ENCODE peak calls at places on chromosome X, in four cellular contexts. N, W, F and A are unnamed samples.

GRCh38 chrX:13888284-13888683 is 71.4 kb upstream of the GPM6B start:
- DNase-seq in N (no peak), W (no peak), F (no peak), A (no peak)

GRCh38 chrX:34880656-34881055 is 61.9 kb upstream of the FAM47B start:
- DNase-seq in N (peak), W (no peak), F (peak), A (peak)

GRCh38 chrX:48945517-48946348 is 11.7 kb downstream of the OTUD5 start:
- DNase-seq in N (peak), W (no peak), F (peak), A (peak)

GRCh38 chrX:120512627-120513026 is 43.5 kb upstream of the LAMP2 start:
- DNase-seq in N (no peak), W (no peak), F (no peak), A (no peak)

GRCh38 chrX:83916525-83916924 is 55.6 kb downstream of the CYLC1 start:
- DNase-seq in N (peak), W (no peak), F (peak), A (peak)

GRCh38 chrX:145820825-145821224 is 3.2 kb downstream of the SLITRK2 start:
- DNase-seq in N (no peak), W (no peak), F (no peak), A (no peak)

GRCh38 chrX:25527596-25527995 is 511.8 kb upstream of the ARX start:
- DNase-seq in N (no peak), W (no peak), F (no peak), A (no peak)

GRCh38 chrX:134933911-134934310 is 56.9 kb upstream of the SMIM10 start:
- DNase-seq in N (no peak), W (no peak), F (no peak), A (no peak)

GRCh38 chrX:49166914-49167739 is 4.6 kb downstream of the MAGIX start:
- DNase-seq in N (peak), W (no peak), F (peak), A (peak)

GRCh38 chrX:63428348-63428747 is 77.2 kb upstream of the SPIN4 start:
- DNase-seq in N (peak), W (peak), F (peak), A (peak)

GRCh38 chrX:152025656-152026440 is 51.4 kb upstream of the GABRE start:
- DNase-seq in N (no peak), W (peak), F (peak), A (peak)

GRCh38 chrX:77389891-77390290 is 57.3 kb upstream of the FGF16 start:
- DNase-seq in N (no peak), W (peak), F (peak), A (peak)

GRCh38 chrX:119602701-119603255 is 3.4 kb downstream of the NKRF start:
- DNase-seq in N (no peak), W (peak), F (peak), A (peak)

GRCh38 chrX:70656304-70656703 is 211.7 kb downstream of the DLG3 start:
- DNase-seq in N (no peak), W (no peak), F (no peak), A (no peak)

GRCh38 chrX:128012015-128012414 is 40.2 kb downstream of the ACTRT1 start:
- DNase-seq in N (no peak), W (no peak), F (no peak), A (no peak)

GRCh38 chrX:34343001-34343400 is 210.9 kb upstream of the FAM47A start:
- DNase-seq in N (no peak), W (no peak), F (no peak), A (no peak)

GRCh38 chrX:153406011-153406410 is 4.9 kb upstream of the PNMA6E start:
- DNase-seq in N (no peak), W (no peak), F (no peak), A (no peak)

GRCh38 chrX:30618160-30618765 is 35.0 kb upstream of the GK start:
- DNase-seq in N (peak), W (no peak), F (no peak), A (peak)

GRCh38 chrX:37685452-37686347 is at the start of gene XK:
- DNase-seq in N (peak), W (peak), F (peak), A (peak)

GRCh38 chrX:106963111-106963510 is 36.9 kb downstream of the MORC4 start:
- DNase-seq in N (no peak), W (no peak), F (no peak), A (no peak)

GRCh38 chrX:41090568-41091238 is 5.5 kb downstream of the USP9X start:
- DNase-seq in N (no peak), W (no peak), F (peak), A (peak)

GRCh38 chrX:120749141-120749846 is 119.4 kb upstream of the C1GALT1C1 start:
- DNase-seq in N (no peak), W (peak), F (no peak), A (no peak)

GRCh38 chrX:151722241-151722846 is 6.5 kb downstream of the FATE1 start:
- DNase-seq in N (peak), W (no peak), F (no peak), A (peak)

GRCh38 chrX:107672955-107673378 is 44.7 kb downstream of the PRPS1 start:
- DNase-seq in N (peak), W (peak), F (peak), A (peak)

GRCh38 chrX:104913348-104913747 is 307.1 kb downstream of the TEX13A start:
- DNase-seq in N (peak), W (no peak), F (no peak), A (peak)

GRCh38 chrX:40996886-40997530 is 88.2 kb upstream of the USP9X start:
- DNase-seq in N (peak), W (peak), F (peak), A (peak)

GRCh38 chrX:16112428-16112827 is 10.9 kb upstream of the GRPR start:
- DNase-seq in N (peak), W (no peak), F (no peak), A (no peak)

GRCh38 chrX:33434256-33435092 is 223.1 kb upstream of the DMD start:
- DNase-seq in N (peak), W (no peak), F (peak), A (peak)

GRCh38 chrX:38982843-38983242 is 181.6 kb downstream of the MID1IP1 start:
- DNase-seq in N (no peak), W (no peak), F (no peak), A (no peak)

GRCh38 chrX:70254909-70255308 is 5.1 kb downstream of the P2RY4 start:
- DNase-seq in N (no peak), W (no peak), F (no peak), A (peak)

GRCh38 chrX:68721546-68721945 is 74.1 kb downstream of the STARD8 start:
- DNase-seq in N (no peak), W (no peak), F (no peak), A (no peak)

GRCh38 chrX:107626916-107627315 is 1.4 kb upstream of the PRPS1 start:
- DNase-seq in N (no peak), W (peak), F (no peak), A (peak)

GRCh38 chrX:132041016-132041415 is 17.9 kb downstream of the STK26 start:
- DNase-seq in N (peak), W (no peak), F (peak), A (peak)

GRCh38 chrX:138711399-138712347 is at the start of gene FGF13:
- DNase-seq in N (peak), W (no peak), F (no peak), A (peak)

GRCh38 chrX:19990519-19991349 is at the start of gene BCLAF3:
- DNase-seq in N (peak), W (peak), F (peak), A (peak)
- TF ChIP-seq CTCF in N (no peak), W (peak), F (peak), A (peak)

GRCh38 chrX:11504234-11504633 is 161.5 kb downstream of the ARHGAP6 start:
- DNase-seq in N (no peak), W (no peak), F (no peak), A (no peak)

GRCh38 chrX:11499076-11500044 is 166.4 kb downstream of the ARHGAP6 start:
- DNase-seq in N (peak), W (no peak), F (no peak), A (no peak)
- TF ChIP-seq CTCF in N (no peak), W (no peak), F (no peak), A (no peak)

GRCh38 chrX:97452283-97452682 is 568.6 kb downstream of the RPA4 start:
- DNase-seq in N (no peak), W (no peak), F (no peak), A (no peak)

GRCh38 chrX:97446298-97446882 is 562.7 kb downstream of the RPA4 start:
- DNase-seq in N (peak), W (no peak), F (no peak), A (peak)
- TF ChIP-seq CTCF in N (peak), W (peak), F (peak), A (no peak)

GRCh38 chrX:24293412-24293811 is 20.5 kb downstream of the SUPT20HL2 start:
- DNase-seq in N (no peak), W (no peak), F (no peak), A (no peak)

GRCh38 chrX:24292358-24292757 is 21.5 kb downstream of the SUPT20HL2 start:
- DNase-seq in N (no peak), W (no peak), F (no peak), A (no peak)

GRCh38 chrX:24298191-24298590 is 15.7 kb downstream of the SUPT20HL2 start:
- DNase-seq in N (peak), W (no peak), F (no peak), A (no peak)

DNA sequence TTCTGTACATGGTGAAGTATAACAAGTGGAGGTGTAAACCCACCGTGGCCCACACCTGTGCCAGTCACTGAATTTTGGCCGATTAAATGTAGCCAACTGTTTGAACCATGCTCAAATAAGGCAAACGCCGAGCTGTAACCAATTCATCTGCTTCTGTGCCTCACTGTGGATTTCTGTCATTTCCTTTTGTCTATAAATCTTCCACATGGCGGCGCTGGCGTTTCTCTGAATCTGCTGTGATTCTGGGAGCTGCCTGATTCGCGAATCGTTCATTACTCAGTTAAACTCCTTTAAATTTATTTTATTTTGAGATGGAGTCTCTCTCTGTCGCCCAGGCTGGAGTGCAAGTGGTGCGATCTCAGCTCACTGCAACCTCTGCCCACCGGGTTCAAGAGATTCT is 19.2 kb downstream of the SUPT20HL2 start:
- DNase-seq in N (peak), W (no peak), F (no peak), A (no peak)
- TF ChIP-seq CTCF in N (peak), W (no peak), F (no peak), A (peak)